ENCODE peak calls at places on chromosomes 11 and 22, in six cellular contexts. X is kidney glomerular epithelial cell; E is midbrain; H is H1; M is activated CD8-positive, alpha-beta memory T cell treated with anti-CD3 and anti-CD28 coated beads, Interleukin-2, amount 50 U/mL, for 4 hours; W is sciatic nerve. B is an unnamed sample.

GRCh38 chr22:46592390-46592872 is 27.8 kb upstream of the GRAMD4 start:
- DNase-seq in X (peak), E (peak), H (no peak), M (peak), W (peak), B (peak)

GRCh38 chr11:65459552-65459951 is 37.0 kb downstream of the NEAT1 start:
- DNase-seq in X (no peak), E (no peak), H (no peak), M (no peak), W (no peak), B (no peak)

GRCh38 chr11:86592047-86592564 is 80.3 kb downstream of the ME3 start:
- DNase-seq in X (no peak), E (no peak), H (no peak), M (no peak), W (no peak), B (no peak)

GRCh38 chr22:29435236-29435635 is 3.1 kb upstream of the RFPL1 start:
- DNase-seq in X (no peak), E (no peak), H (no peak), M (no peak), W (no peak), B (no peak)

GRCh38 chr11:9956483-9956882 is 292.6 kb downstream of the SWAP70 start:
- DNase-seq in X (no peak), E (no peak), H (no peak), M (no peak), W (no peak), B (no peak)

GRCh38 chr22:27253108-27253507 is 548.4 kb downstream of the MN1 start:
- DNase-seq in X (no peak), E (no peak), H (no peak), M (no peak), W (no peak), B (no peak)

GRCh38 chr11:125925247-125925740 is 20.6 kb upstream of the VSIG10L2 start:
- DNase-seq in X (no peak), E (no peak), H (no peak), M (no peak), W (no peak), B (no peak)

GRCh38 chr11:87972133-87972532 is 203.1 kb downstream of the RAB38 start:
- DNase-seq in X (no peak), E (no peak), H (no peak), M (no peak), W (no peak), B (no peak)

GRCh38 chr11:78100276-78101040 is 20.8 kb upstream of the NDUFC2 start:
- DNase-seq in X (no peak), E (peak), H (no peak), M (no peak), W (no peak), B (no peak)

GRCh38 chr11:102749101-102749725 is 24.5 kb upstream of the MMP8 start:
- DNase-seq in X (no peak), E (no peak), H (no peak), M (no peak), W (no peak), B (no peak)

GRCh38 chr11:2892215-2893020 is 6.8 kb upstream of the CDKN1C start:
- DNase-seq in X (peak), E (peak), H (peak), M (peak), W (peak), B (no peak)

GRCh38 chr11:130006929-130007328 is 4.3 kb upstream of the PRDM10 start:
- DNase-seq in X (no peak), E (no peak), H (no peak), M (no peak), W (no peak), B (no peak)

GRCh38 chr11:33777906-33778305 is 3.6 kb upstream of the FBXO3 start:
- DNase-seq in X (no peak), E (no peak), H (no peak), M (no peak), W (no peak), B (no peak)

GRCh38 chr11:13680501-13681264 is 12.2 kb downstream of the FAR1 start:
- DNase-seq in X (no peak), E (no peak), H (no peak), M (no peak), W (no peak), B (no peak)